ENCODE peak calls at places on chromosomes 3 and 15, in four cellular contexts. E, N, D and C are unnamed samples. For H3K9me3 and H3K4me1, the result is how much of the 10 kb centered on the place peaks cover.

GRCh38 chr15:58520464-58520863 is 88.7 kb downstream of the LIPC start:
- DNase-seq in N (no peak), E (no peak), D (no peak), C (no peak)

GRCh38 chr3:52146811-52147210 is 7.4 kb downstream of the POC1A start:
- DNase-seq in E (no peak), D (no peak), N (no peak), C (no peak)

GRCh38 chr3:55481067-55481917 is 5.8 kb downstream of the WNT5A start:
- DNase-seq in E (no peak), D (no peak), N (peak), C (no peak)

GRCh38 chr3:148998715-148999413 is 7.5 kb downstream of the GYG1 start:
- DNase-seq in E (peak), N (no peak), D (no peak), C (peak)

GRCh38 chr3:151625057-151625456 is 108.7 kb upstream of the AADACL2 start:
- DNase-seq in D (no peak), E (no peak), N (no peak), C (no peak)

GRCh38 chr15:90710436-90710835 is 6.7 kb upstream of the BLM start:
- DNase-seq in E (no peak), N (no peak), D (no peak), C (no peak)

GRCh38 chr3:185250653-185251052 is 3.2 kb downstream of the EHHADH start:
- DNase-seq in E (no peak), D (no peak), N (no peak), C (no peak)

GRCh38 chr3:153051427-153052095 is 110.5 kb upstream of the RAP2B start:
- DNase-seq in N (peak), D (peak), E (no peak), C (peak)

GRCh38 chr15:73141216-73141900 is 89.1 kb downstream of the NEO1 start:
- DNase-seq in N (no peak), D (no peak), E (peak), C (no peak)

GRCh38 chr3:45026038-45026437 is at the start of gene CLEC3B:
- DNase-seq in E (no peak), N (no peak), D (no peak), C (no peak)

GRCh38 chr3:101643861-101644613 is 32.9 kb downstream of the ZBTB11 start:
- DNase-seq in N (no peak), D (peak), E (peak), C (peak)

GRCh38 chr3:69282191-69282590 is 103.7 kb downstream of the FRMD4B start:
- DNase-seq in E (peak), D (no peak), N (no peak), C (peak)

DNA sequence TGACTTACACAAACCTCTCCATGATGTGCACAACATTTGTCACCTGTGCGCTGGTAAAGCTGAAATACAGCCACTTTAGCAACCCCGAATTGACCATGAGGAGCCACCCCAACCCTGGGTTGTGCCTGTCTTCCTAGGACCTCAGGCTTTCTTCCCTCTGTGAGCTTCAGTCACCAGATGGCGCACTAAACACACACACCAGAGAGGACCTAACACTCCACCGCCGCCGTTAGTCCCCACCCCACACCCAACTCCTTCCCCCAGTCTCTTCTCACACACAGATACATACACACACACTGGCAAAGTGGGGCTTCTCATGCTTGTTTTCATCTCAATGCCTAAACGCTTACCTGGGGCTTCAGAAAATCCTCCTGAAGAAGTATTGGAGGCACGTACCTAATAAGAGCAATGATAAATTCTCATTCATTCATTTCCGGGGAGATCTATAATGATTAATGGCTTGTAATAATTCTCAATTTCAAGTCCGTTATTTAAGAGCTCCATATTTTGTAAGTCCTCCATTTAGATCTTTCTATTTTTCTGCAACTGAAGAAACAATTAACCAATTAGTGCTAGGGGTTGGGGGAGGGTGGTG is 2.1 kb upstream of the CCDC80 start:
- DNase-seq in E (peak), D (peak), N (peak), C (peak)
- H3K4me3 ChIP-seq in E (peak), D (peak), N (no peak), C (no peak)

DNA sequence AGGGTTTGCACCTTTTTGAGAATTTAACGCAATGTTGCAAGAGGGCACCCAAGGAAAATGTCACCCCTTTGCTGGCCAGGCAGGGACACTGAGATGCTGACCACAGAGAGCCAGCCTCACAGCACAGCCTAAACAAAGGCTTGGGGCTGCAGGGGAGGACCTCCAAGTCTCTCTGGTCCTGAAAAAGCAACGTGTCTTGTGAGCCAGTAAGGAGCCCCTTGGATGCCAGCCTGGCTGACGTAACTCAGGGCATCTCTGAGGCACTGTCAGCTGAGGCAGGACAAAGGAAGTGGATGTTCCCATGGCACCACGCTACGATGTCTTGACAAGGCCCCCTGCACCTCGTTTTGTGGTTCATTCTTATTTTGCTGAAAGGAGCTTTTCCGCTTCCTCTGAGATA is 160.6 kb downstream of the OR4M2 start:
- DNase-seq in D (no peak), N (no peak), E (no peak), C (no peak)
- H3K9me3 ChIP-seq in D (under half), N (under half), E (under half), C (under half)

DNA sequence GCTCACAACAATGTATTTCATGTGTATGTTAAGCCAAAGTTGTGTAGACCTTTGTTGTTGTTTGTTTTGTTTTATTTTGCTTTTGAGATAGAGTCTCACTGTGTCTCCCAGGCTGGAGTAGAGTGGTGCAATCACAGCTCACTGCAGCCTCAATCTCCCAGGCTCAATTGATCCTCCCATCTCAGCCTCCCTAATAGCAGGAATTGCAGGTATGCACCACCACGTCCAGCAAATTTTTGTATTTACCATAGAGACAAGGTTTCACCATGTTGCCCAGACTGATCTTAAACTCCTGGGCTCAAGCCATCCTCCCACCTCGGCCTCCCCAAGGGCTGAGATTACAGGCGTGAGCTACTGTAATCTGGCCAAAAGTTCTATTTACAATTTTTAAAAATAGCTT is 2.7 kb downstream of the HERC1 start:
- DNase-seq in N (no peak), E (no peak), D (no peak), C (no peak)
- H3K4me1 ChIP-seq in N (under half), E (half or more), D (under half), C (under half)

DNA sequence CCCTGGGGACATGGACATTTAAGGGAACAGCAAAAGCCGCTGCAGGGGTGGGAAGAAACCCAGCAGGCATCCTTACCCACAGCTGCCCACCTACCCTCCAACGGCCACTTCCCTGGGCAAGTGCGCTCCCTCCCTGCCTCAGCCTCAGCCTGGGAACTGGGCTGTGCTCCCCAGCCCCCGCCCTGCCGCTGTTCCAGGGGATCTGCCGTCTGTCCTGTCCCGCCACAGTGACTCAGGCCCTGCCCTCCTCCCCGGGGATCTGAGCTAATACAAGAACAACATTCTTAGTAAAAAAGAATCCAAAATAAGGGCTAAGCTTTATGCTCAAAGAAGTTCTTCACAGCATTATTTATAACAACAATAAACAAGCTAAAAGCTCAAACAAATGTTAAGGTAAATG is 7.4 kb upstream of the IQSEC1 start:
- DNase-seq in N (no peak), D (no peak), E (no peak), C (no peak)
- H3K4me3 ChIP-seq in N (no peak), D (no peak), E (no peak), C (no peak)

GRCh38 chr3:147397155-147397888 is 9.0 kb downstream of the ZIC4 start:
- DNase-seq in D (no peak), N (no peak), E (no peak), C (no peak)
- H3K9me3 ChIP-seq in D (under half), N (under half), E (under half), C (under half)

DNA sequence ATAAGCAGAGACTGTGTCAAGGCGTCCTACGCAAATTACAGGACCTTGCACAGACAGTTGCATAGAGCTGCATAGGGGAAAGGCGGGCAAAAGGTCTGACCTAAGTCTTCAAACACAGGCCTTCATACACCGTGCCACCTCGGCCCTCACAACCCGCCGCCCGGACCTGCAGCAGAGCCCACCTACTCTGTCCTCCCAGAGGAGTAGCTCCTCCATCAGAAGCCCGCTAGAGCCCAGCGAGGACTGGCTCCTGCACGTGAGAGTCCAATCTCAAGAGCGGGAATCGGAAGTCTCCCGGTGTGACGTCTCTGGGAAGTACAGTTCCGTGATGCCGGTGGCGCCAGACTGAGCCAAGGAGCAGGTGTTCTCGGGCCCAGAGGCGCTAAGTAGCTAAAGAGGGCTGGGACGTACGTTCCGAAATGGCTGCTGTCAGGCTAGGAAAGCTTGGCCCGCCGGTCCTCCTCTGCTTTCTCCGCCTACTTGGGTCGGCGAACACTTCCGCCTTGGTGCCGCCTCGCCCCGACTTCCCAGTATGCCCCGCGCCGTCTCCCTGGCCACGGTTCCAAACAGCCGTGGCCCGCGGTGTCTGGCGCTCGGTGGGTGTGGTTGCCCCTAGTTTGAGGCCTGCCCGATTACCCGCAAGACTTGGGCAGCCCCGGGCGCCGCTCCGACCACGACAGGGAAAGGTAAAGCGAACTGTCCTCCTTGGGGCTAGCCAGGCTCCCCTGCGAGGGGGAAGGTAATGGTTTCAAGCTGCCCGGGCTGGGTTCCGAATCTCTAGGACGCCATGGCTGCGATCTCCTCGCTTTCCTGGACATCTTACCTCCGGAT is at the start of the genes ASTE1 and NEK11:
- DNase-seq in N (peak), D (peak), E (peak), C (peak)
- H3K4me1 ChIP-seq in N (under half), D (under half), E (under half), C (under half)

GRCh38 chr3:126213376-126214044 is 33.1 kb upstream of the ALDH1L1 start:
- DNase-seq in N (no peak), E (no peak), D (no peak), C (no peak)
- H3K4me3 ChIP-seq in N (peak), E (no peak), D (peak), C (no peak)